ENCODE peak calls at places on chromosomes 11 and 22, in ten cellular contexts. B is coronary artery, R is ovary, D is HepG2, G is mammary epithelial cell, Z is neural crest cell, I is B cell, K is bronchial epithelial cell, C is AG10803, P is IMR-90. Y is an unnamed sample.

GRCh38 chr11:17481905-17482304 is 5.3 kb upstream of the ABCC8 start:
- DNase-seq in B (no peak), R (no peak), D (no peak), G (no peak), Z (no peak), I (no peak), K (no peak), C (no peak), P (no peak), Y (no peak)

GRCh38 chr11:74870485-74870884 is 78.4 kb downstream of the XRRA1 start:
- DNase-seq in B (no peak), R (no peak), D (peak), G (peak), Z (no peak), I (no peak), K (peak), C (peak), P (peak), Y (peak)

GRCh38 chr22:23070418-23071162 is at the start of gene GNAZ:
- DNase-seq in B (peak), R (peak), D (no peak), G (no peak), Z (peak), I (peak), K (no peak), C (no peak), P (no peak), Y (no peak)

GRCh38 chr22:22111267-22111751 is 128.7 kb upstream of the TOP3B start:
- DNase-seq in B (no peak), R (no peak), D (no peak), G (peak), Z (no peak), I (peak), K (peak), C (peak), P (peak), Y (peak)

GRCh38 chr11:12122083-12122482 is 11.7 kb downstream of the MICAL2 start:
- DNase-seq in B (no peak), R (no peak), D (peak), G (no peak), Z (no peak), I (no peak), K (no peak), C (no peak), P (no peak), Y (peak)

GRCh38 chr11:77147668-77148321 is 19.7 kb downstream of the MYO7A start:
- DNase-seq in B (no peak), R (no peak), D (no peak), G (no peak), Z (no peak), I (no peak), K (no peak), C (no peak), P (no peak), Y (peak)

GRCh38 chr11:123122852-123123251 is 60.9 kb upstream of the HSPA8 start:
- DNase-seq in B (no peak), R (no peak), D (no peak), G (no peak), Z (no peak), I (no peak), K (no peak), C (no peak), P (no peak), Y (no peak)

GRCh38 chr11:75740681-75741080 is 23.0 kb downstream of the MOGAT2 start:
- DNase-seq in B (no peak), R (no peak), D (no peak), G (no peak), Z (no peak), I (no peak), K (no peak), C (no peak), P (no peak), Y (no peak)

GRCh38 chr22:38872831-38873248 is 824 bp upstream of the CBX6 start:
- DNase-seq in B (peak), R (peak), D (no peak), G (no peak), Z (peak), I (no peak), K (no peak), C (peak), P (peak), Y (no peak)

GRCh38 chr11:46896719-46897406 is 21.5 kb downstream of the LRP4 start:
- DNase-seq in B (no peak), R (no peak), D (peak), G (peak), Z (no peak), I (no peak), K (peak), C (peak), P (peak), Y (peak)

GRCh38 chr11:1548221-1549070 is 23.6 kb downstream of the DUSP8 start:
- DNase-seq in B (peak), R (peak), D (no peak), G (peak), Z (no peak), I (no peak), K (peak), C (peak), P (peak), Y (peak)

GRCh38 chr11:68569357-68569756 is 108.8 kb downstream of the PPP6R3 start:
- DNase-seq in B (no peak), R (no peak), D (no peak), G (peak), Z (no peak), I (no peak), K (no peak), C (no peak), P (no peak), Y (no peak)

GRCh38 chr11:122850076-122850631 is 11.9 kb downstream of the CRTAM start:
- DNase-seq in B (no peak), R (no peak), D (no peak), G (no peak), Z (no peak), I (no peak), K (peak), C (no peak), P (peak), Y (peak)

GRCh38 chr11:47171057-47171838 is 5.4 kb downstream of the ARFGAP2 start:
- DNase-seq in B (no peak), R (no peak), D (no peak), G (no peak), Z (no peak), I (no peak), K (no peak), C (no peak), P (no peak), Y (no peak)

GRCh38 chr22:24506802-24507438 is 11.8 kb downstream of the UPB1 start:
- DNase-seq in B (no peak), R (no peak), D (peak), G (no peak), Z (no peak), I (no peak), K (peak), C (peak), P (peak), Y (peak)

GRCh38 chr11:32435511-32435946 is at the start of gene WT1:
- DNase-seq in B (no peak), R (peak), D (no peak), G (no peak), Z (peak), I (no peak), K (no peak), C (no peak), P (no peak), Y (no peak)

GRCh38 chr11:119789766-119790407 is 60.9 kb upstream of the NECTIN1 start:
- DNase-seq in B (no peak), R (no peak), D (no peak), G (no peak), Z (no peak), I (peak), K (no peak), C (no peak), P (no peak), Y (no peak)

GRCh38 chr11:45945392-45945999 is 23.0 kb downstream of the LARGE2 start:
- DNase-seq in B (no peak), R (no peak), D (no peak), G (no peak), Z (no peak), I (no peak), K (no peak), C (no peak), P (no peak), Y (no peak)

GRCh38 chr11:75035911-75036536 is 47.3 kb downstream of the NEU3 start:
- DNase-seq in B (no peak), R (no peak), D (no peak), G (peak), Z (no peak), I (no peak), K (peak), C (no peak), P (no peak), Y (peak)

GRCh38 chr22:20533879-20534265 is 26.5 kb downstream of the MED15 start:
- DNase-seq in B (no peak), R (no peak), D (no peak), G (no peak), Z (no peak), I (no peak), K (no peak), C (no peak), P (no peak), Y (no peak)

GRCh38 chr22:35032571-35032970 is 33.4 kb upstream of the ISX start:
- DNase-seq in B (no peak), R (no peak), D (no peak), G (no peak), Z (no peak), I (no peak), K (no peak), C (no peak), P (no peak), Y (no peak)

GRCh38 chr11:109697140-109697843 is 275.3 kb downstream of the C11orf87 start:
- DNase-seq in B (no peak), R (no peak), D (peak), G (peak), Z (peak), I (no peak), K (peak), C (peak), P (peak), Y (peak)

GRCh38 chr11:62540804-62541671 is 5.6 kb downstream of the AHNAK start:
- DNase-seq in B (no peak), R (peak), D (no peak), G (no peak), Z (no peak), I (peak), K (peak), C (no peak), P (peak), Y (no peak)

GRCh38 chr11:1433977-1434640 is 44.4 kb downstream of the BRSK2 start:
- DNase-seq in B (no peak), R (no peak), D (no peak), G (no peak), Z (no peak), I (no peak), K (no peak), C (no peak), P (no peak), Y (no peak)

GRCh38 chr11:117923275-117923674 is 5.9 kb downstream of the TMPRSS13 start:
- DNase-seq in B (no peak), R (no peak), D (no peak), G (no peak), Z (no peak), I (no peak), K (no peak), C (no peak), P (no peak), Y (no peak)

GRCh38 chr22:48556751-48557150 is 1270.9 kb downstream of the BRD1 start:
- DNase-seq in B (no peak), R (no peak), D (no peak), G (no peak), Z (no peak), I (no peak), K (no peak), C (no peak), P (no peak), Y (no peak)

GRCh38 chr11:66280428-66280827 is 2.5 kb downstream of the CNIH2 start:
- DNase-seq in B (no peak), R (peak), D (no peak), G (no peak), Z (no peak), I (no peak), K (no peak), C (no peak), P (no peak), Y (no peak)

GRCh38 chr22:46107089-46107664 is 43.1 kb upstream of the PPARA start:
- DNase-seq in B (no peak), R (peak), D (no peak), G (peak), Z (no peak), I (no peak), K (peak), C (no peak), P (no peak), Y (no peak)

GRCh38 chr11:19472679-19473078 is 231.9 kb upstream of the E2F8 start:
- DNase-seq in B (no peak), R (no peak), D (no peak), G (no peak), Z (no peak), I (no peak), K (no peak), C (peak), P (no peak), Y (no peak)

DNA sequence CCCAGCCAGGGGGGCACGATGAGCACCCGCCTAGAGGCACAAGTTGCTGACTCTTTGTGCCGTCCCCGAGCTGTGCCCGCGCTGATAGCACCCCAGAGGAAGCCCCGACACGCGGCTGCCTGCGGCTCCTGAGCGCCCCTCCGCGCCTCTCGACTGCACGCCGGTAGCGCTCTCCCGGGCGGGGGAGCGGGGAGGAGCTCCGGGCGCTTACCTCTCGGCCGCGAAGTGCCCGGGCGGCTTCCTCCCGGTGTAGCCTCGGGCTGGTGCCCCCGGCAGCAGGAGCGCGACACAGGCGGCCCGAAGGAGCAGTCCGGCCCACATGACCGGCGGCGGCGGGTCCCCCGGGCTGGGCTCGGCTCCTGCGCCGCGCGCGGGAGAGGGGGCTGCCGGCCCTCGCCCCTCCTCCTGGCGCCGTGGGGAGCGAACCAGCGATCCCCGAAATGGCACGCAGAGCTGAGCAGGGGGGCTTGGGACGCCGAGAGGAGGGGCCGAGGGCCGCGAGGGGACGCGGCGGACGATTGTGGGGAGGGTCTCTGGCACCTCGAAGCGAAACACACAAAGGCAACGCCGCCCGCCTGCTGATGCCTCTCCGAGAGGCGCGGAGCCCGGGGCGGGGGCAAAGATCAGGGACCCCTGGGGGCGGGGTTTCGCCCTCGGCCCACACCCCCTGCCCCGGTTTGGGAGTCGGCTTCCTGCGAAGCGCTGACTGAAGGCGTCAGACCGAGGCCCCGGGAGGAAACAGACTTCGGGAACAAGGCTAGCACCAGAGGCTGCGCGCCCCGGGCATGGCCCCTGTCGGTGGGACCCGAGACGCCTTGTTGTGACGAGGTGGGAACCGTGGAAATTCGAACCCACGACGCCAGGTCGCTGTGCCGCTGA is at the start of gene VWCE:
- DNase-seq in B (peak), R (peak), D (peak), G (peak), Z (peak), I (peak), K (peak), C (peak), P (peak), Y (peak)
- TF ChIP-seq CTCF in B (no peak), R (peak), D (peak), G (no peak), Z (no peak), I (peak), K (peak), C (peak), P (peak), Y (peak)

GRCh38 chr22:43946391-43946680 is 8.9 kb upstream of the SAMM50 start:
- DNase-seq in B (no peak), R (no peak), D (no peak), G (no peak), Z (no peak), I (no peak), K (no peak), C (no peak), P (no peak), Y (no peak)
- TF ChIP-seq CTCF in B (no peak), R (no peak), D (no peak), G (no peak), Z (no peak), I (no peak), K (no peak), C (no peak), P (no peak), Y (no peak)

GRCh38 chr11:41660585-41660984 is 201.1 kb upstream of the LRRC4C start:
- DNase-seq in B (no peak), R (no peak), D (no peak), G (no peak), Z (no peak), I (no peak), K (no peak), C (no peak), P (no peak), Y (no peak)
- TF ChIP-seq CTCF in B (no peak), R (no peak), D (no peak), G (peak), Z (no peak), I (no peak), K (no peak), C (no peak), P (no peak), Y (no peak)

DNA sequence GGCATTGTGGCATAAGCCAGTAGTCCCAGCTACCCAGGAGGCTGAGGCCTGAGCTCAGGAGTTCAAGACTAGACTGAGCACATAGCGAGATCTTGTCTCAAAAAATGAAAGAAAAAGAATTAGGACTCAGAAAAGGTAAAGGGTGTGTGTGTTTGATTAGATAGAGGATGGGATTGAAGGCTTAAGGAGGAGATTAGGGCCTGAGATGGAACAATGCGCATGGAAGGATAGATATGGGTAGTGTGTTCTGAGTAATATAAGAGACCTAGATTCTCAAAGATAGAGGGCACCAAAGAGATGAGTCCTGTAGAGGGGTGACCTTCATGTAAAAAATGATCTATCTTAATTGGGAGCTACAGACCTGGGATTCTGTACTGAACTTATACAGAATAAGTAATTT is 17.3 kb upstream of the RAB30 start:
- DNase-seq in B (no peak), R (no peak), D (peak), G (no peak), Z (no peak), I (no peak), K (no peak), C (no peak), P (no peak), Y (no peak)
- TF ChIP-seq CTCF in B (no peak), R (no peak), D (peak), G (no peak), Z (no peak), I (no peak), K (peak), C (no peak), P (no peak), Y (no peak)

GRCh38 chr11:7904910-7905309 is 26.2 kb downstream of the OR10A6 start:
- DNase-seq in B (no peak), R (no peak), D (no peak), G (peak), Z (no peak), I (no peak), K (peak), C (peak), P (peak), Y (peak)
- TF ChIP-seq CTCF in B (no peak), R (no peak), D (no peak), G (peak), Z (no peak), I (no peak), K (peak), C (peak), P (peak), Y (peak)

GRCh38 chr11:93481696-93482095 is 61.5 kb downstream of the SMCO4 start:
- DNase-seq in B (no peak), R (no peak), D (no peak), G (no peak), Z (no peak), I (no peak), K (no peak), C (no peak), P (no peak), Y (no peak)
- TF ChIP-seq CTCF in B (no peak), R (no peak), D (no peak), G (no peak), Z (no peak), I (no peak), K (no peak), C (no peak), P (no peak), Y (no peak)

DNA sequence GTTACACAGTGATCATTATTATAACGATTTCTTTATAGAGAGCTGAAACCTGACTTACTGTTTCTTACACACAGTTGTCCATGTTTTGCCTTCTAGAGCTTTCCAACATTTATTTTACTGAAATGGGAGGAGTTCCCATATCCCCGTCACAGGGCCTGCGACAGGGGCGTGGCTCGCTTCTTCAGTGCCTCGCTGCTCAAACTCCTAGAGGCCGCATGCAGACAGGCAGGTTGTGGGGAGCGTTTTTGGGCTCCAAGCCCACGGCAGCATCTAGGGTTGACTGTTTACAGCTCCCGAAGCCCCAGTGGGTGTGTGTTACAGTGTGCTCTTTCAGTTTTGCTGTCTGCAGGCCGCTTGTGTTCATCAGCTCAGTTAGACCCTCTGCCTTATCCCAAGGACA is 12.7 kb upstream of the AMOTL1 start:
- DNase-seq in B (no peak), R (no peak), D (no peak), G (no peak), Z (no peak), I (no peak), K (no peak), C (no peak), P (no peak), Y (no peak)
- TF ChIP-seq CTCF in B (no peak), R (no peak), D (no peak), G (no peak), Z (no peak), I (no peak), K (no peak), C (no peak), P (no peak), Y (no peak)

DNA sequence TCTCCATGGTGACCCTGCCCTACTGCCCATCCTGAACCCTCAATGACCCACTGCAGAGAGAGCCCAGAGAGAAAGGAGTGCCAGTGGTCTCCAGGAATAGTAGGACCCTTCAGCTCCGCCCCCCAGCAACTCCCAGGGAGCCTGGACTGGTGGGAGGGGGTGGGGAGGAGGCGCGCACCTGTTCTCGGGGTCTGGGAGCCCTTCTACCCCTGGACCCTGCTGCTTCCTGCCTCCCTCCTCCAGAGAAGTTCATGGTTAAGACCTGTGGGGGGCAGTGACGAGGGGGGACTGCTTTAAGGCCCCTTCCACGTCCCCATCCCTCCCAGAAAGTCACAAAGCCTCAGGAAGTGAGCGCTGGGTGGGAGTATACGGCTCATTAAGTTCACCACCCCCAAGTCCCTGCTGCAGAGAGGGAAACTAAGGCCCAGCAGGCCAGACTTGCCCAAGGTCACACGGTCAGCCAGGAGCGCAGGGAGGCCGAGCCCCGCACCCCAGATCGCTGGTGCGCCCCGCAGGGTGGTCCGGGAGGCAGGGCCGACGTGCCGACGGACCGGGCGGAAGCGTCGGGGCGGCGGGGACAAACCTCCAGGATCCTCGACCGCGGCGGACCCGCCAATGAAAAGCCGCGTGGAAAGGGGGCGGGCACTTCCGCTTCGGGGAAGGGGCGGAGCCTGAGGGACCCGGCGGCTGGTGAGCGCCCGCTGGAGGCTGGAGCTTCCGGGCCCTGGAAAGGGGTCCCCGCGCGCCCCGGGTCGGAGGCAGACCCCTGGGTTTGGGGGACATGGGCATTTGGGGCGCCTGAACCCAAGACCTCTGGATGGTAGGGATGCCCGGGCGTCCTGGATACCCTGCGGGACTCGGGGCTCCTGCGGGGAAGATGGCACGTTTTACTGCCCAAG is at the start of the genes NUDT22 and TRPT1:
- DNase-seq in B (peak), R (peak), D (peak), G (peak), Z (peak), I (peak), K (peak), C (peak), P (peak), Y (peak)
- TF ChIP-seq CTCF in B (no peak), R (peak), D (peak), G (peak), Z (peak), I (peak), K (peak), C (peak), P (peak), Y (peak)

GRCh38 chr11:44130751-44131150 is 35.3 kb downstream of the EXT2 start:
- DNase-seq in B (no peak), R (no peak), D (no peak), G (no peak), Z (no peak), I (no peak), K (no peak), C (no peak), P (no peak), Y (no peak)
- TF ChIP-seq CTCF in B (no peak), R (no peak), D (no peak), G (no peak), Z (no peak), I (no peak), K (no peak), C (no peak), P (no peak), Y (no peak)

Y was measured in epithelial cell of esophagus.